ENCODE peak calls at places on chromosomes 7 and 10, in seven cellular contexts. One of them, this sample, is unnamed.

GRCh38 chr10:86291616-86292340 is 74.8 kb downstream of the GRID1 start:
- DNase-seq in NCI-H1436: no peak
- DNase-seq in AG08395: no peak
- DNase-seq in stimulated activated CD8-positive, alpha-beta memory T cell treated with anti-CD3 and anti-CD28 coated beads, Interleukin-2, amount 100 ng/mL, for 48 hours: no peak
- DNase-seq in amygdala: no peak
- DNase-seq in AG20443: no peak
- DNase-seq in left colon: no peak
- DNase-seq in this sample: peak; percentile 6

GRCh38 chr10:117346574-117346973 is 28.7 kb downstream of the PDZD8 start:
- DNase-seq in AG08395: no peak
- DNase-seq in AG20443: no peak
- DNase-seq in NCI-H1436: no peak
- DNase-seq in left colon: no peak
- DNase-seq in stimulated activated CD8-positive, alpha-beta memory T cell treated with anti-CD3 and anti-CD28 coated beads, Interleukin-2, amount 100 ng/mL, for 48 hours: no peak
- DNase-seq in amygdala: no peak
- DNase-seq in this sample: no peak

GRCh38 chr7:16278167-16278787 is 143.1 kb downstream of the CRPPA start:
- DNase-seq in amygdala: no peak
- DNase-seq in NCI-H1436: no peak
- DNase-seq in stimulated activated CD8-positive, alpha-beta memory T cell treated with anti-CD3 and anti-CD28 coated beads, Interleukin-2, amount 100 ng/mL, for 48 hours: no peak
- DNase-seq in left colon: no peak
- DNase-seq in AG20443: no peak
- DNase-seq in AG08395: no peak
- DNase-seq in this sample: no peak

GRCh38 chr10:103491729-103492364 is 1.7 kb upstream of the NEURL1 start:
- DNase-seq in stimulated activated CD8-positive, alpha-beta memory T cell treated with anti-CD3 and anti-CD28 coated beads, Interleukin-2, amount 100 ng/mL, for 48 hours: no peak
- DNase-seq in NCI-H1436: no peak
- DNase-seq in amygdala: no peak
- DNase-seq in AG08395: peak; percentile 91
- DNase-seq in left colon: no peak
- DNase-seq in AG20443: peak; percentile 91
- DNase-seq in this sample: peak; percentile 88

GRCh38 chr10:103941801-103942200 is 23.8 kb upstream of the STN1 start:
- DNase-seq in AG20443: no peak
- DNase-seq in NCI-H1436: no peak
- DNase-seq in stimulated activated CD8-positive, alpha-beta memory T cell treated with anti-CD3 and anti-CD28 coated beads, Interleukin-2, amount 100 ng/mL, for 48 hours: no peak
- DNase-seq in amygdala: no peak
- DNase-seq in left colon: no peak
- DNase-seq in AG08395: no peak
- DNase-seq in this sample: no peak

GRCh38 chr7:29883462-29884398 is 77.4 kb downstream of the WIPF3 start:
- DNase-seq in amygdala: no peak
- DNase-seq in NCI-H1436: peak; percentile 29
- DNase-seq in left colon: no peak
- DNase-seq in AG08395: no peak
- DNase-seq in stimulated activated CD8-positive, alpha-beta memory T cell treated with anti-CD3 and anti-CD28 coated beads, Interleukin-2, amount 100 ng/mL, for 48 hours: no peak
- DNase-seq in AG20443: no peak
- DNase-seq in this sample: peak; percentile 24

GRCh38 chr7:35647171-35647574 is 47.8 kb downstream of the HERPUD2 start:
- DNase-seq in AG20443: no peak
- DNase-seq in amygdala: no peak
- DNase-seq in left colon: no peak
- DNase-seq in NCI-H1436: peak; percentile 15
- DNase-seq in AG08395: no peak
- DNase-seq in stimulated activated CD8-positive, alpha-beta memory T cell treated with anti-CD3 and anti-CD28 coated beads, Interleukin-2, amount 100 ng/mL, for 48 hours: no peak
- DNase-seq in this sample: no peak

GRCh38 chr7:142855756-142856564 is 1.1 kb downstream of the EPHB6 start:
- DNase-seq in stimulated activated CD8-positive, alpha-beta memory T cell treated with anti-CD3 and anti-CD28 coated beads, Interleukin-2, amount 100 ng/mL, for 48 hours: no peak
- DNase-seq in AG08395: no peak
- DNase-seq in left colon: no peak
- DNase-seq in amygdala: no peak
- DNase-seq in NCI-H1436: no peak
- DNase-seq in AG20443: no peak
- DNase-seq in this sample: peak; percentile 49

GRCh38 chr10:133357293-133358151 is at the start of gene FUOM:
- DNase-seq in AG08395: peak; percentile 92
- DNase-seq in left colon: peak; percentile 52
- DNase-seq in stimulated activated CD8-positive, alpha-beta memory T cell treated with anti-CD3 and anti-CD28 coated beads, Interleukin-2, amount 100 ng/mL, for 48 hours: peak; percentile 54
- DNase-seq in NCI-H1436: peak; percentile 64
- DNase-seq in AG20443: peak; percentile 95
- DNase-seq in amygdala: no peak
- DNase-seq in this sample: peak; percentile 39

GRCh38 chr7:131562941-131563340 is 6.5 kb upstream of the PODXL start:
- DNase-seq in stimulated activated CD8-positive, alpha-beta memory T cell treated with anti-CD3 and anti-CD28 coated beads, Interleukin-2, amount 100 ng/mL, for 48 hours: no peak
- DNase-seq in NCI-H1436: no peak
- DNase-seq in AG20443: no peak
- DNase-seq in AG08395: peak; percentile 51
- DNase-seq in left colon: no peak
- DNase-seq in amygdala: no peak
- DNase-seq in this sample: no peak

GRCh38 chr10:33006342-33006887 is 48.4 kb upstream of the ITGB1 start:
- DNase-seq in NCI-H1436: no peak
- DNase-seq in amygdala: no peak
- DNase-seq in left colon: no peak
- DNase-seq in AG08395: no peak
- DNase-seq in AG20443: no peak
- DNase-seq in stimulated activated CD8-positive, alpha-beta memory T cell treated with anti-CD3 and anti-CD28 coated beads, Interleukin-2, amount 100 ng/mL, for 48 hours: no peak
- DNase-seq in this sample: no peak

GRCh38 chr7:55239406-55239805 is 125.7 kb upstream of the LANCL2 start:
- DNase-seq in amygdala: no peak
- DNase-seq in stimulated activated CD8-positive, alpha-beta memory T cell treated with anti-CD3 and anti-CD28 coated beads, Interleukin-2, amount 100 ng/mL, for 48 hours: no peak
- DNase-seq in left colon: no peak
- DNase-seq in AG20443: no peak
- DNase-seq in NCI-H1436: no peak
- DNase-seq in AG08395: no peak
- DNase-seq in this sample: no peak

GRCh38 chr10:14779053-14779649 is 4.5 kb upstream of the FAM107B start:
- DNase-seq in amygdala: no peak
- DNase-seq in AG08395: peak; percentile 5
- DNase-seq in left colon: peak; percentile 32
- DNase-seq in stimulated activated CD8-positive, alpha-beta memory T cell treated with anti-CD3 and anti-CD28 coated beads, Interleukin-2, amount 100 ng/mL, for 48 hours: no peak
- DNase-seq in AG20443: peak; percentile 52
- DNase-seq in NCI-H1436: no peak
- DNase-seq in this sample: no peak

GRCh38 chr10:72800000-72800740 is 93.4 kb upstream of the OIT3 start:
- DNase-seq in stimulated activated CD8-positive, alpha-beta memory T cell treated with anti-CD3 and anti-CD28 coated beads, Interleukin-2, amount 100 ng/mL, for 48 hours: no peak
- DNase-seq in amygdala: no peak
- DNase-seq in left colon: no peak
- DNase-seq in NCI-H1436: peak; percentile 35
- DNase-seq in AG20443: peak; percentile 16
- DNase-seq in AG08395: no peak
- DNase-seq in this sample: no peak

GRCh38 chr10:53209941-53210611 is 437.5 kb upstream of the MBL2 start:
- DNase-seq in left colon: no peak
- DNase-seq in NCI-H1436: no peak
- DNase-seq in stimulated activated CD8-positive, alpha-beta memory T cell treated with anti-CD3 and anti-CD28 coated beads, Interleukin-2, amount 100 ng/mL, for 48 hours: no peak
- DNase-seq in amygdala: no peak
- DNase-seq in AG08395: no peak
- DNase-seq in AG20443: no peak
- DNase-seq in this sample: no peak

GRCh38 chr10:47402681-47403301 is 18.7 kb upstream of the ZNF488 start:
- DNase-seq in AG20443: peak; percentile 83
- DNase-seq in stimulated activated CD8-positive, alpha-beta memory T cell treated with anti-CD3 and anti-CD28 coated beads, Interleukin-2, amount 100 ng/mL, for 48 hours: no peak
- DNase-seq in left colon: peak; percentile 42
- DNase-seq in amygdala: no peak
- DNase-seq in NCI-H1436: no peak
- DNase-seq in AG08395: peak; percentile 87
- DNase-seq in this sample: peak; percentile 51

GRCh38 chr7:28315565-28316420 is 96.5 kb upstream of the CREB5 start:
- DNase-seq in left colon: no peak
- DNase-seq in amygdala: no peak
- DNase-seq in AG08395: no peak
- DNase-seq in stimulated activated CD8-positive, alpha-beta memory T cell treated with anti-CD3 and anti-CD28 coated beads, Interleukin-2, amount 100 ng/mL, for 48 hours: no peak
- DNase-seq in NCI-H1436: no peak
- DNase-seq in AG20443: peak; percentile 64
- DNase-seq in this sample: peak; percentile 67

GRCh38 chr7:24419070-24419469 is 135.1 kb downstream of the NPY start:
- DNase-seq in NCI-H1436: no peak
- DNase-seq in amygdala: no peak
- DNase-seq in left colon: no peak
- DNase-seq in AG08395: peak; percentile 12
- DNase-seq in stimulated activated CD8-positive, alpha-beta memory T cell treated with anti-CD3 and anti-CD28 coated beads, Interleukin-2, amount 100 ng/mL, for 48 hours: no peak
- DNase-seq in AG20443: no peak
- DNase-seq in this sample: no peak

GRCh38 chr10:124323145-124323725 is 95.5 kb downstream of the OAT start:
- DNase-seq in AG20443: peak; percentile 30
- DNase-seq in NCI-H1436: no peak
- DNase-seq in amygdala: no peak
- DNase-seq in stimulated activated CD8-positive, alpha-beta memory T cell treated with anti-CD3 and anti-CD28 coated beads, Interleukin-2, amount 100 ng/mL, for 48 hours: no peak
- DNase-seq in AG08395: no peak
- DNase-seq in left colon: no peak
- DNase-seq in this sample: no peak

GRCh38 chr7:85097844-85098243 is 89.0 kb downstream of the SEMA3D start:
- DNase-seq in amygdala: no peak
- DNase-seq in NCI-H1436: no peak
- DNase-seq in AG08395: no peak
- DNase-seq in left colon: no peak
- DNase-seq in stimulated activated CD8-positive, alpha-beta memory T cell treated with anti-CD3 and anti-CD28 coated beads, Interleukin-2, amount 100 ng/mL, for 48 hours: no peak
- DNase-seq in AG20443: no peak
- DNase-seq in this sample: no peak

GRCh38 chr7:128790297-128791037 is 1.3 kb upstream of the CCDC136 start:
- DNase-seq in AG08395: no peak
- DNase-seq in AG20443: no peak
- DNase-seq in amygdala: no peak
- DNase-seq in NCI-H1436: no peak
- DNase-seq in stimulated activated CD8-positive, alpha-beta memory T cell treated with anti-CD3 and anti-CD28 coated beads, Interleukin-2, amount 100 ng/mL, for 48 hours: no peak
- DNase-seq in left colon: no peak
- DNase-seq in this sample: no peak

GRCh38 chr10:112950714-112951348 is 784 bp downstream of the TCF7L2 start:
- DNase-seq in left colon: no peak
- DNase-seq in amygdala: no peak
- DNase-seq in NCI-H1436: peak; percentile 55
- DNase-seq in AG08395: no peak
- DNase-seq in AG20443: no peak
- DNase-seq in stimulated activated CD8-positive, alpha-beta memory T cell treated with anti-CD3 and anti-CD28 coated beads, Interleukin-2, amount 100 ng/mL, for 48 hours: no peak
- DNase-seq in this sample: peak; percentile 43

GRCh38 chr10:69696073-69696731 is 66.2 kb downstream of the FAM241B start:
- DNase-seq in stimulated activated CD8-positive, alpha-beta memory T cell treated with anti-CD3 and anti-CD28 coated beads, Interleukin-2, amount 100 ng/mL, for 48 hours: no peak
- DNase-seq in left colon: no peak
- DNase-seq in amygdala: no peak
- DNase-seq in NCI-H1436: no peak
- DNase-seq in AG20443: peak; percentile 89
- DNase-seq in AG08395: peak; percentile 76
- DNase-seq in this sample: no peak

GRCh38 chr7:47669178-47669878 is 87.4 kb upstream of the TNS3 start:
- DNase-seq in amygdala: no peak
- DNase-seq in stimulated activated CD8-positive, alpha-beta memory T cell treated with anti-CD3 and anti-CD28 coated beads, Interleukin-2, amount 100 ng/mL, for 48 hours: no peak
- DNase-seq in left colon: peak; percentile 84
- DNase-seq in AG08395: peak; percentile 97
- DNase-seq in NCI-H1436: no peak
- DNase-seq in AG20443: peak; percentile 93
- DNase-seq in this sample: peak; percentile 78

GRCh38 chr10:110857265-110858158 is 14.2 kb upstream of the PDCD4 start:
- DNase-seq in AG08395: no peak
- DNase-seq in amygdala: peak; percentile 29
- DNase-seq in AG20443: no peak
- DNase-seq in stimulated activated CD8-positive, alpha-beta memory T cell treated with anti-CD3 and anti-CD28 coated beads, Interleukin-2, amount 100 ng/mL, for 48 hours: no peak
- DNase-seq in left colon: peak; percentile 79
- DNase-seq in NCI-H1436: peak; percentile 97
- DNase-seq in this sample: peak; percentile 78

GRCh38 chr10:83677795-83678194 is 461.5 kb upstream of the GHITM start:
- DNase-seq in amygdala: no peak
- DNase-seq in NCI-H1436: no peak
- DNase-seq in stimulated activated CD8-positive, alpha-beta memory T cell treated with anti-CD3 and anti-CD28 coated beads, Interleukin-2, amount 100 ng/mL, for 48 hours: no peak
- DNase-seq in AG08395: no peak
- DNase-seq in left colon: no peak
- DNase-seq in AG20443: no peak
- DNase-seq in this sample: peak; percentile 15

GRCh38 chr7:150428671-150429451 is 21.6 kb upstream of the GIMAP8 start:
- DNase-seq in amygdala: no peak
- DNase-seq in NCI-H1436: no peak
- DNase-seq in stimulated activated CD8-positive, alpha-beta memory T cell treated with anti-CD3 and anti-CD28 coated beads, Interleukin-2, amount 100 ng/mL, for 48 hours: no peak
- DNase-seq in AG20443: peak; percentile 89
- DNase-seq in AG08395: peak; percentile 92
- DNase-seq in left colon: peak; percentile 74
- DNase-seq in this sample: peak; percentile 44

GRCh38 chr7:74032191-74032490 is 4.2 kb downstream of the ELN start:
- DNase-seq in AG20443: peak; percentile 91
- DNase-seq in NCI-H1436: no peak
- DNase-seq in stimulated activated CD8-positive, alpha-beta memory T cell treated with anti-CD3 and anti-CD28 coated beads, Interleukin-2, amount 100 ng/mL, for 48 hours: no peak
- DNase-seq in amygdala: no peak
- DNase-seq in AG08395: peak; percentile 88
- DNase-seq in left colon: peak; percentile 65
- DNase-seq in this sample: peak; percentile 78

GRCh38 chr10:124145109-124145860 is 51.9 kb upstream of the CHST15 start:
- DNase-seq in AG20443: no peak
- DNase-seq in NCI-H1436: peak; percentile 62
- DNase-seq in amygdala: no peak
- DNase-seq in stimulated activated CD8-positive, alpha-beta memory T cell treated with anti-CD3 and anti-CD28 coated beads, Interleukin-2, amount 100 ng/mL, for 48 hours: no peak
- DNase-seq in AG08395: no peak
- DNase-seq in left colon: peak; percentile 60
- DNase-seq in this sample: no peak

GRCh38 chr10:26269754-26270153 is 53.2 kb downstream of the GAD2 start:
- DNase-seq in NCI-H1436: peak; percentile 62
- DNase-seq in AG08395: peak; percentile 4
- DNase-seq in stimulated activated CD8-positive, alpha-beta memory T cell treated with anti-CD3 and anti-CD28 coated beads, Interleukin-2, amount 100 ng/mL, for 48 hours: no peak
- DNase-seq in amygdala: no peak
- DNase-seq in left colon: no peak
- DNase-seq in AG20443: peak; percentile 22
- DNase-seq in this sample: no peak

GRCh38 chr7:44615149-44615611 is 8.8 kb downstream of the OGDH start:
- DNase-seq in NCI-H1436: no peak
- DNase-seq in stimulated activated CD8-positive, alpha-beta memory T cell treated with anti-CD3 and anti-CD28 coated beads, Interleukin-2, amount 100 ng/mL, for 48 hours: no peak
- DNase-seq in amygdala: no peak
- DNase-seq in AG20443: peak; percentile 35
- DNase-seq in AG08395: no peak
- DNase-seq in left colon: peak; percentile 71
- DNase-seq in this sample: no peak

GRCh38 chr10:36345770-36346169 is 703.7 kb upstream of the FZD8 start:
- DNase-seq in left colon: no peak
- DNase-seq in AG20443: no peak
- DNase-seq in NCI-H1436: no peak
- DNase-seq in amygdala: no peak
- DNase-seq in stimulated activated CD8-positive, alpha-beta memory T cell treated with anti-CD3 and anti-CD28 coated beads, Interleukin-2, amount 100 ng/mL, for 48 hours: no peak
- DNase-seq in AG08395: peak; percentile 10
- DNase-seq in this sample: no peak

GRCh38 chr10:128922172-128922571 is 544.9 kb upstream of the MGMT start:
- DNase-seq in stimulated activated CD8-positive, alpha-beta memory T cell treated with anti-CD3 and anti-CD28 coated beads, Interleukin-2, amount 100 ng/mL, for 48 hours: no peak
- DNase-seq in AG20443: no peak
- DNase-seq in left colon: no peak
- DNase-seq in AG08395: no peak
- DNase-seq in amygdala: no peak
- DNase-seq in NCI-H1436: no peak
- DNase-seq in this sample: peak; percentile 62

GRCh38 chr7:31805209-31805818 is 118.3 kb downstream of the PPP1R17 start:
- DNase-seq in stimulated activated CD8-positive, alpha-beta memory T cell treated with anti-CD3 and anti-CD28 coated beads, Interleukin-2, amount 100 ng/mL, for 48 hours: no peak
- DNase-seq in NCI-H1436: no peak
- DNase-seq in AG20443: no peak
- DNase-seq in amygdala: no peak
- DNase-seq in AG08395: no peak
- DNase-seq in left colon: no peak
- DNase-seq in this sample: no peak

GRCh38 chr7:99762680-99763327 is 21.2 kb downstream of the CYP3A4 start:
- DNase-seq in amygdala: no peak
- DNase-seq in AG20443: peak; percentile 72
- DNase-seq in stimulated activated CD8-positive, alpha-beta memory T cell treated with anti-CD3 and anti-CD28 coated beads, Interleukin-2, amount 100 ng/mL, for 48 hours: no peak
- DNase-seq in AG08395: peak; percentile 52
- DNase-seq in left colon: no peak
- DNase-seq in NCI-H1436: no peak
- DNase-seq in this sample: no peak

GRCh38 chr7:131097662-131098376 is 229.9 kb upstream of the MKLN1 start:
- DNase-seq in amygdala: no peak
- DNase-seq in NCI-H1436: no peak
- DNase-seq in AG08395: no peak
- DNase-seq in AG20443: no peak
- DNase-seq in stimulated activated CD8-positive, alpha-beta memory T cell treated with anti-CD3 and anti-CD28 coated beads, Interleukin-2, amount 100 ng/mL, for 48 hours: no peak
- DNase-seq in left colon: no peak
- DNase-seq in this sample: no peak